ENCODE peak calls at places on chromosomes 12 and 14, in ten cellular contexts. O is epithelial cell of esophagus; G is neural crest cell; Q is H1; A is CD8-positive, alpha-beta T cell; C is brain microvascular endothelial cell; V is psoas muscle; S is ovary; P is astrocyte of the spinal cord; N is CD4-positive, alpha-beta T cell. J is an unnamed sample.

GRCh38 chr14:69038449-69039286 is 59.6 kb upstream of the ACTN1 start:
- DNase-seq in C (peak), Q (no peak), V (no peak), A (no peak), P (peak), S (no peak), O (no peak), G (no peak), N (no peak), J (peak)

GRCh38 chr12:94889512-94890210 is 113.8 kb downstream of the NDUFA12 start:
- DNase-seq in C (no peak), V (no peak), A (no peak), N (no peak), Q (no peak), S (no peak), G (no peak), P (no peak), O (no peak), J (no peak)

GRCh38 chr12:127873306-127873705 is 393.7 kb upstream of the TMEM132C start:
- DNase-seq in A (no peak), S (no peak), C (no peak), Q (no peak), G (no peak), N (no peak), O (no peak), P (no peak), V (no peak), J (no peak)

GRCh38 chr14:102209224-102209966 is 69.7 kb downstream of the WDR20 start:
- DNase-seq in A (no peak), S (no peak), Q (no peak), V (peak), N (no peak), G (no peak), C (no peak), O (peak), P (no peak), J (peak)

GRCh38 chr14:96205059-96205993 is 687 bp downstream of the BDKRB2 start:
- DNase-seq in G (no peak), V (no peak), S (no peak), P (no peak), O (peak), N (no peak), A (no peak), C (no peak), Q (no peak), J (no peak)

GRCh38 chr14:87712386-87713113 is 280.4 kb downstream of the GALC start:
- DNase-seq in V (no peak), N (no peak), A (no peak), O (no peak), G (no peak), Q (no peak), S (no peak), C (no peak), P (no peak), J (no peak)

GRCh38 chr14:49977126-49977841 is 84.4 kb downstream of the ARF6 start:
- DNase-seq in P (no peak), V (no peak), C (no peak), A (peak), Q (no peak), G (no peak), N (peak), S (no peak), O (no peak), J (no peak)

GRCh38 chr14:32203928-32204357 is 874 bp upstream of the RNU6-8 start:
- DNase-seq in S (peak), V (peak), A (peak), P (no peak), O (no peak), N (no peak), G (peak), Q (no peak), C (peak), J (peak)

GRCh38 chr12:52685406-52685890 is 5.2 kb upstream of the KRT1 start:
- DNase-seq in N (no peak), A (no peak), P (no peak), O (no peak), G (no peak), V (no peak), Q (no peak), C (no peak), S (no peak), J (no peak)

GRCh38 chr14:68782091-68782981 is 10.5 kb downstream of the ZFP36L1 start:
- DNase-seq in V (peak), A (peak), S (no peak), O (no peak), Q (no peak), G (no peak), N (peak), P (no peak), C (no peak), J (no peak)

GRCh38 chr12:65823481-65824313 is 586 bp upstream of the HMGA2 start:
- DNase-seq in V (no peak), P (no peak), Q (no peak), A (no peak), G (peak), O (peak), S (peak), N (no peak), C (peak), J (peak)

GRCh38 chr14:69943084-69943797 is 64.0 kb downstream of the SMOC1 start:
- DNase-seq in P (no peak), G (no peak), O (no peak), S (no peak), A (no peak), Q (no peak), C (no peak), V (no peak), N (no peak), J (no peak)

GRCh38 chr12:30898846-30899245 is 27.7 kb upstream of the TSPAN11 start:
- DNase-seq in S (no peak), N (no peak), P (no peak), O (peak), V (no peak), Q (no peak), A (no peak), C (no peak), G (no peak), J (no peak)

GRCh38 chr14:61332658-61333029 is 11.3 kb downstream of the PRKCH start:
- DNase-seq in V (no peak), Q (no peak), P (no peak), C (no peak), G (no peak), S (no peak), O (no peak), N (no peak), A (peak), J (no peak)

GRCh38 chr14:90627478-90627877 is 188.8 kb downstream of the TTC7B start:
- DNase-seq in O (no peak), G (no peak), V (peak), P (no peak), A (no peak), S (no peak), Q (no peak), C (no peak), N (no peak), J (no peak)

GRCh38 chr12:100427078-100427477 is 46.6 kb upstream of the NR1H4 start:
- DNase-seq in V (no peak), N (no peak), S (no peak), C (peak), Q (no peak), P (peak), A (no peak), O (peak), G (no peak), J (peak)

DNA sequence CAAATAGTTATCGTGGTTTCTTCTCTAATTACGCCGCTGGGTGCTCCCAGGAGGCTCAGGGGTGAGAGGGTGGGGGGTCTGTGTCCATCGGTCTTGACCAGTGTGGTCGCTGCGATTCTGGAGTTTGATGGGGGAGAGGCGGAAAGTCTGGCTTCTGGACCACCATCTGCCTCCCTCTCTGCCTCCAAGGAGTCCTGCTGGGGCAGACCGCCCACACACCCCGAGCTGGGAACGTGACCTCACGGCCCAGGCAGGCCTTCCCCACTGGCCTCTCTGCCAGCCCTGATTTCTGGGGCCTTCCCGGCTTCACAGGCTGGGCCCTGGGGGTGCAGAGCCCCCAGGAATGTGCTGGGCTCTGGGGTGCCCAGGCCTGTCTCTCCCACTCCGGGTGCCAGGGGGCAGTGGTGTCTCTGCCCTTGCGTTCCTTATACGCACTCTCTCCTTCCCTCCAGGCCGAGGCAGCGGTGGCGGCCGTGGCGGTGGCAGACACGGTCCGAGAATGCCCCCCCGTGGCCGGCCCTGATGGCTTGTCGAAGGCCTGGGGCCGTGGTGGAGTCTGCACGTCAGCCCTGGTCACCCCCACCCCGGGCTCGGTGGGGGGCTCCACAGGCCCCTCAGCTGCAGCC is 19.0 kb downstream of the KIF26A start:
- DNase-seq in G (no peak), V (no peak), C (no peak), P (no peak), O (no peak), Q (no peak), S (no peak), N (no peak), A (no peak), J (no peak)
- TF ChIP-seq CTCF in G (peak), V (no peak), C (peak), P (no peak), O (no peak), Q (no peak), S (no peak), N (no peak), A (no peak), J (peak)

GRCh38 chr14:79856357-79856756 is 354.9 kb downstream of the DIO2 start:
- DNase-seq in A (no peak), Q (no peak), O (no peak), C (peak), S (no peak), P (no peak), N (no peak), V (no peak), G (no peak), J (peak)

GRCh38 chr14:79862045-79862444 is 349.3 kb downstream of the DIO2 start:
- DNase-seq in A (no peak), S (no peak), O (no peak), V (no peak), Q (no peak), C (no peak), P (no peak), G (no peak), N (no peak), J (no peak)

GRCh38 chr14:79855789-79856188 is 355.5 kb downstream of the DIO2 start:
- DNase-seq in C (no peak), V (no peak), N (no peak), S (no peak), Q (no peak), P (no peak), O (no peak), G (no peak), A (no peak), J (peak)

GRCh38 chr14:79861111-79861510 is 350.2 kb downstream of the DIO2 start:
- DNase-seq in O (no peak), V (no peak), N (no peak), A (no peak), C (no peak), G (no peak), P (no peak), Q (no peak), S (no peak), J (no peak)
- TF ChIP-seq CTCF in O (no peak), V (no peak), N (no peak), A (no peak), C (peak), G (no peak), P (no peak), Q (peak), S (no peak), J (peak)

DNA sequence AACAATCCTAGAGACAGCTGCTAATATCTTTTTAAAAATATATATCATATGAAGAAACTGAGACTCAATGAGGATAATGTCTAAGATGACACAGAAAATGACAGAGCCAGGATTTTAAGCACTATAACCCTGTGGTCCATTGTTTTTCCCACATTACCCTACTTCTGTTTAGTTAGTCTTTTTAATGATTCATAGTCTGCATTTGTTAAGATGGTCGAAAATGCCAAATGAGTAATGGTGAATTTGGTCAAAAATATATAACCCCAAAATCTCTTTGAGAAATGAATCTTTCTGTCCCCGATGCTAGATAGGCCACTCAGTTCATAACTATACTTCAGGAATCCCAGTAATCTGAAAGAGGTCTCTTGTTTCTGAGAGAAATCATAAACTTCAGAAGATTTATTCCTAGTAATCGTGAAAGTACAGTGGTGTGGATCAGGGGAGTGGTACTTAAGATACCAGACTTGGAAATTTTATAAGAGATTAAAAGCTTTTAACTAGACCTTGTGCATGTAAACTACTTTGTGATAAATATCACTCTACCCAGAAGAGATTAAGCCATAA is 10.8 kb downstream of the RTRAF start:
- DNase-seq in Q (no peak), P (no peak), O (no peak), G (no peak), A (no peak), S (no peak), C (no peak), V (no peak), N (no peak), J (no peak)
- TF ChIP-seq CTCF in Q (no peak), P (no peak), O (no peak), G (no peak), A (no peak), S (no peak), C (no peak), V (no peak), N (no peak), J (no peak)

GRCh38 chr12:102120564-102120873 is 536 bp downstream of the PARPBP start:
- DNase-seq in A (no peak), C (no peak), Q (no peak), G (no peak), S (no peak), P (no peak), O (no peak), V (no peak), N (no peak), J (no peak)

GRCh38 chr12:102120886-102121285 is 903 bp downstream of the PARPBP start:
- DNase-seq in V (no peak), P (peak), G (no peak), O (peak), S (no peak), C (peak), A (no peak), Q (no peak), N (no peak), J (peak)

GRCh38 chr12:102118874-102119273 is 1.0 kb downstream of the NUP37 start:
- DNase-seq in C (no peak), P (no peak), A (no peak), N (no peak), G (no peak), V (no peak), O (no peak), Q (no peak), S (no peak), J (no peak)

GRCh38 chr12:102116392-102116791 is 3.5 kb downstream of the NUP37 start:
- DNase-seq in V (no peak), Q (no peak), C (no peak), S (no peak), A (no peak), O (no peak), N (no peak), G (no peak), P (no peak), J (no peak)

DNA sequence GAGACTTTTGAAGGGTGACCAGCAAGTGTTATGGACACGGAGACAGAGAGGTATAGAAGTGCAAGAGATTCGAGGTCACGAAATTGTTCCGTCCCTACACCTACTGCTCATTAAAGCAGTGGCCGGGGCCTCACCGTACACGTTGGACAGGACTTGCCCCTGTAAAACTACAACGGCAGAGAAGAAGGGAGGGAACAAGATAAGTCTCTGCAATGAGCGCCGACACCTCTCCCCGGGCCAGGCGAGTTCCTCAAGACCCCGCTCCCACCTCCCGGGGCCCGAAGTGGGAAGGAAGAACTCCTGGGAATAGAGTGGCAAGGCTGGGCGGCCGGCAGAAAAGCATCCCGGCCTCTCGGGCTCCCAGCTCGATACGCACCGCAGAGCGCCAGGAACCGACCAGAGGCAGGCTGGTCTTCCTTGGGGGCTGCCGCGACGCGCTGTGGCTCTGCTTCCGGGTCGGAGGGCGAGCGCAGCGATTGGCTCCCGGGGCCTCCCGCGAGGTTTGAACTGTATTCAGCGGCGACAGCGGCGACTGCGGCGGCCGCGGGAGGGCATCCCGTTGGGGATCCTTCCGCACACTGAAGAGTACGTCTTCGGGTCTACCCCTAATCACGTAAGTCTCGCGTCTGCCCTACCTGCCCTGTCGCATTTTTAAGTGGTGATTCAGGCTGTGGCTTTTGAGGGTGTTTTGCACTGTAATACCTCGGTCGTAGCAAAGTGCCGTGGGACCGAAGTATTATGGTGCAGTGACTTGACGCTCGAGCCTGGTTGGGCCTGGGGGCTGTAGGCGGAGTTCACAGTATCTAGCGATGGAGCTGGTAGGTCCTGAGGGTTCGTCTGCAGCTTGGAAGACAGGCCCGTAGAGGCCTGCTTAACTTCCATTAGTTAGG is at the start of the genes NUP37 and PARPBP:
- DNase-seq in P (peak), C (peak), G (peak), S (peak), A (peak), Q (peak), N (peak), O (peak), V (peak), J (peak)
- TF ChIP-seq CTCF in P (peak), C (peak), G (no peak), S (no peak), A (no peak), Q (no peak), N (no peak), O (no peak), V (peak), J (peak)

GRCh38 chr14:63203618-63204406 is 431 bp upstream of the RHOJ start:
- DNase-seq in O (peak), P (peak), G (peak), C (peak), A (no peak), N (no peak), Q (peak), V (peak), S (peak), J (peak)
- TF ChIP-seq CTCF in O (no peak), P (peak), G (peak), C (peak), A (no peak), N (no peak), Q (no peak), V (no peak), S (no peak), J (peak)

GRCh38 chr12:116977465-116978380 is 67.0 kb downstream of the FBXW8 start:
- DNase-seq in O (no peak), N (no peak), Q (no peak), P (no peak), V (no peak), S (no peak), A (no peak), C (no peak), G (no peak), J (peak)

GRCh38 chr12:116982721-116983502 is 72.2 kb downstream of the FBXW8 start:
- DNase-seq in P (peak), G (no peak), C (peak), V (no peak), A (no peak), Q (no peak), O (no peak), N (no peak), S (no peak), J (peak)

GRCh38 chr12:116984098-116984497 is 73.3 kb downstream of the FBXW8 start:
- DNase-seq in V (no peak), A (no peak), P (no peak), N (no peak), S (no peak), Q (no peak), C (no peak), O (no peak), G (no peak), J (no peak)

GRCh38 chr12:116979109-116979508 is 68.4 kb downstream of the FBXW8 start:
- DNase-seq in O (no peak), G (no peak), C (no peak), P (no peak), V (no peak), A (no peak), Q (no peak), N (no peak), S (no peak), J (no peak)

GRCh38 chr12:116980083-116980482 is 69.3 kb downstream of the FBXW8 start:
- DNase-seq in A (no peak), Q (no peak), S (no peak), G (no peak), O (no peak), C (no peak), N (no peak), P (no peak), V (no peak), J (no peak)
- TF ChIP-seq CTCF in A (no peak), Q (no peak), S (no peak), G (no peak), O (no peak), C (no peak), N (no peak), P (no peak), V (no peak), J (no peak)

DNA sequence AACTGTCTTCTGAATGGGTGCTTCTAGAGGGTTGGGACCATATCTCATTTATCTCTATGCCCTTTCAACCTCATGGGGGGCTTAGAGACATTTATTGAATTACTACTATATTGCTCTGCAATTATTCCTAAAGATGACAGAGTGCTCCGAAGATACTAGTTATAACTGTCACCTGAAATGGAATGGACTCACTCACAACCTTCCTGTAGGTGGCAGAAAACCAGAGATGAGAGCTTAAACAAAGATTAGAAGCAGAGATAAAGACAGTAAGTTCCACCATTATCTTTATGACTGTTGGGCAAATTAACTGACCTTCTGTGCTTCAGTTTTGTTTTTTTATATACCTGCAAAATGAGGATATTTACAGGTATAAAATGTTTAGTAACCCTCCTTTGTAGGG is 31.5 kb upstream of the GTF2A1 start:
- DNase-seq in A (no peak), P (no peak), C (no peak), G (no peak), O (no peak), V (no peak), N (no peak), S (no peak), Q (no peak), J (no peak)
- TF ChIP-seq CTCF in A (no peak), P (no peak), C (no peak), G (no peak), O (peak), V (no peak), N (no peak), S (no peak), Q (no peak), J (no peak)